ENCODE peak calls at places on chromosomes 1 and 21, in six cellular contexts. Q is GM12878, M is K562, E is HCT116, V is H1, O is HepG2. Z is an unnamed sample.

GRCh38 chr21:36747114-36747814 is 48.3 kb downstream of the SIM2 start:
- DNase-seq in E (no peak), O (no peak), Q (no peak), V (no peak), M (peak), Z (no peak)

GRCh38 chr1:228272831-228273571 is 65.2 kb downstream of the OBSCN start:
- DNase-seq in E (no peak), V (peak), M (no peak), O (no peak), Q (no peak), Z (no peak)

GRCh38 chr1:16451868-16452528 is 11.5 kb downstream of the NECAP2 start:
- DNase-seq in Q (no peak), M (no peak), E (no peak), V (no peak), O (no peak), Z (no peak)

GRCh38 chr1:52672946-52673345 is 25.2 kb downstream of the COA7 start:
- DNase-seq in V (no peak), E (no peak), O (no peak), Q (no peak), M (no peak), Z (no peak)

GRCh38 chr1:10979483-10979920 is 33.0 kb upstream of the TARDBP start:
- DNase-seq in O (peak), M (no peak), V (no peak), E (no peak), Q (no peak), Z (no peak)

GRCh38 chr1:226293553-226293920 is 15.4 kb downstream of the LIN9 start:
- DNase-seq in Q (no peak), O (no peak), M (no peak), V (no peak), E (no peak), Z (no peak)

GRCh38 chr1:200184196-200184595 is 156.7 kb downstream of the NR5A2 start:
- DNase-seq in O (no peak), V (no peak), Q (no peak), E (peak), M (no peak), Z (no peak)

GRCh38 chr1:42167611-42168396 is 3.3 kb upstream of the GUCA2A start:
- DNase-seq in V (no peak), Q (no peak), E (no peak), O (no peak), M (no peak), Z (no peak)

GRCh38 chr1:31181515-31182343 is 58.0 kb downstream of the NKAIN1 start:
- DNase-seq in E (peak), M (peak), O (peak), V (peak), Q (no peak), Z (peak)

GRCh38 chr21:23887709-23888303 is 1719.5 kb downstream of the MRPL39 start:
- DNase-seq in E (no peak), V (no peak), M (no peak), Q (no peak), O (no peak), Z (no peak)

GRCh38 chr1:174626031-174627020 is 178.6 kb downstream of the GPR52 start:
- DNase-seq in O (no peak), E (peak), M (no peak), V (no peak), Q (no peak), Z (no peak)

GRCh38 chr1:12078938-12079861 is 16.1 kb downstream of the TNFRSF8 start:
- DNase-seq in M (peak), V (peak), E (peak), O (peak), Q (peak), Z (peak)

GRCh38 chr1:10962483-10962882 is 50.0 kb upstream of the TARDBP start:
- DNase-seq in V (no peak), E (no peak), O (no peak), Q (no peak), M (no peak), Z (peak)

GRCh38 chr1:10380594-10381275 is 18.1 kb upstream of the PGD start:
- DNase-seq in M (no peak), Q (no peak), V (no peak), O (peak), E (no peak), Z (no peak)

GRCh38 chr1:108852541-108852940 is 4.4 kb downstream of the AKNAD1 start:
- DNase-seq in M (no peak), O (no peak), Q (no peak), E (no peak), V (no peak), Z (no peak)

GRCh38 chr1:4665456-4665855 is 11.0 kb downstream of the AJAP1 start:
- DNase-seq in V (no peak), E (no peak), Q (no peak), O (no peak), M (no peak), Z (no peak)

GRCh38 chr1:37764888-37765441 is at the start of gene EPHA10:
- DNase-seq in Q (no peak), V (peak), E (no peak), O (no peak), M (no peak), Z (peak)

GRCh38 chr1:156006666-156007376 is 13.9 kb downstream of the SSR2 start:
- DNase-seq in V (no peak), E (no peak), Q (no peak), O (no peak), M (no peak), Z (no peak)

GRCh38 chr1:10189659-10190058 is 20.7 kb upstream of the KIF1B start:
- DNase-seq in M (no peak), O (no peak), Q (peak), E (no peak), V (no peak), Z (no peak)

GRCh38 chr1:225230483-225230882 is 197.4 kb downstream of the LBR start:
- DNase-seq in E (no peak), V (no peak), O (no peak), M (no peak), Q (no peak), Z (no peak)

GRCh38 chr1:55869050-55869449 is 653.9 kb upstream of the USP24 start:
- DNase-seq in E (no peak), M (no peak), Q (no peak), O (no peak), V (no peak), Z (no peak)

GRCh38 chr1:200081151-200081981 is 53.9 kb downstream of the NR5A2 start:
- DNase-seq in Q (no peak), V (peak), E (no peak), O (no peak), M (no peak), Z (no peak)

GRCh38 chr1:1861339-1861730 is 29.6 kb downstream of the GNB1 start:
- DNase-seq in M (no peak), V (no peak), E (no peak), O (no peak), Q (no peak), Z (no peak)

GRCh38 chr1:236854602-236854978 is 59.5 kb downstream of the MTR start:
- DNase-seq in E (no peak), V (no peak), M (no peak), O (no peak), Q (no peak), Z (no peak)

GRCh38 chr1:207908112-207908734 is 2.7 kb downstream of the CD34 start:
- DNase-seq in Q (no peak), V (no peak), O (no peak), E (no peak), M (no peak), Z (no peak)

GRCh38 chr21:35139382-35139715 is 90.2 kb upstream of the RUNX1 start:
- DNase-seq in O (no peak), M (no peak), E (no peak), V (no peak), Q (no peak), Z (no peak)

GRCh38 chr1:176466514-176466913 is 3.5 kb downstream of the PAPPA2 start:
- DNase-seq in E (no peak), M (peak), V (no peak), Q (no peak), O (peak), Z (peak)

GRCh38 chr1:37134599-37134998 is 100.3 kb upstream of the GRIK3 start:
- DNase-seq in Q (no peak), V (no peak), E (no peak), O (no peak), M (no peak), Z (no peak)

GRCh38 chr1:76294470-76295194 is 220.1 kb downstream of the ST6GALNAC3 start:
- DNase-seq in Q (peak), E (no peak), M (no peak), V (no peak), O (no peak), Z (no peak)

GRCh38 chr1:151502859-151503509 is 8.2 kb upstream of the CGN start:
- DNase-seq in Q (no peak), O (no peak), E (no peak), V (no peak), M (no peak), Z (no peak)

GRCh38 chr1:27602510-27603319 is 1.2 kb downstream of the AHDC1 start:
- DNase-seq in E (no peak), M (peak), V (peak), O (no peak), Q (no peak), Z (peak)
- TF ChIP-seq SIN3A in E (no peak), M (no peak), V (no peak), O (no peak), Q (no peak), Z (peak)

DNA sequence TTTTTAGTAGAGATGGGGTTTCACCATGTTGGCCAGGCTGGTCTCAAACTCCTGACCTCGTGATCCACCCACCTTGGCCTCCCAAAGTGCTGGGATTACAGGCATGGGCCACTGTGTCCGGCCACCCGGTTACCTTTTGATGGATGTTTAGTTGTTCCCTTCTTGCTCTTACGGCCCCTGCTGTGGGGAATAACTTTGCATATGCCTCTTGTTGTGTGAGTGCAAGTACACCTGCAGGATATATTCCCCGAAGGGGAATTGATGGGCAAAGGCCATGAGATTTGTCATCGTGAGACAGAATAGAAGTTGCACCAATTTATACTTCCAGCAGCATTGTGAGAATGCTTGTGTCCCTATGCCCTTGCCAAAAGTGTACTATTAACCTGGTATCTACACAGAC is 8.0 kb downstream of the IL6R start:
- DNase-seq in Q (no peak), E (no peak), O (no peak), V (no peak), M (no peak), Z (no peak)
- TF ChIP-seq MAX in Q (no peak), E (no peak), O (no peak), V (no peak), M (no peak), Z (no peak)

DNA sequence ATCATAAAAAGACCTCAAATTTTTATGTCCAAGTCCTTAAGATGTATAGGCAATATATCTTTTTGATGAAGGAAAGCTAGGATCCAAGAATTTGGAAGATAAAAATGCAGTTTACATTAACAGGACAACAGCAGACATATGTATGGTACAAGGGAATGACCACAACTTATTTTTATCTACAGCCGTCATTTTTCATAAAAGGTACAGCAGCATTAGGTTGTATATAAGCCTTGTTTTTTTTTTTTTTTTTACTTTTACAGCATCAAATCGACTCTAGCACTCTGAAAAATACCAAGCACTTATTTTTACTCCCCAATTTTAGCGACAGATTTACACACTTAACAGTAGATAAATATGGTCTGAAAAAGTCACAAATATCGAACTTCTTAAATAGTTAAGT is 1.3 kb downstream of the SRSF10 start:
- DNase-seq in E (no peak), V (no peak), Q (no peak), O (no peak), M (no peak), Z (no peak)
- TF ChIP-seq SIN3A in E (no peak), V (no peak), Q (no peak), O (no peak), M (no peak), Z (no peak)

GRCh38 chr1:113226118-113226517 is 153.1 kb downstream of the LRIG2 start:
- DNase-seq in E (no peak), V (no peak), O (no peak), Q (peak), M (no peak), Z (no peak)
- TF ChIP-seq MAX in E (no peak), V (no peak), O (no peak), Q (no peak), M (no peak), Z (no peak)

GRCh38 chr1:23215291-23215690 is 2.0 kb downstream of the HTR1D start:
- DNase-seq in E (no peak), V (no peak), M (no peak), Q (no peak), O (no peak), Z (no peak)
- TF ChIP-seq SIN3A in E (no peak), V (no peak), M (no peak), Q (no peak), O (no peak), Z (no peak)

GRCh38 chr1:7427066-7427465 is 344.0 kb upstream of the VAMP3 start:
- DNase-seq in M (no peak), O (no peak), Q (no peak), E (no peak), V (no peak), Z (no peak)
- TF ChIP-seq MAX in M (no peak), O (no peak), Q (no peak), E (no peak), V (no peak), Z (no peak)

GRCh38 chr21:43637530-43637929 is 21.8 kb downstream of the HSF2BP start:
- DNase-seq in V (no peak), O (peak), Q (no peak), M (no peak), E (no peak), Z (no peak)
- TF ChIP-seq SIN3A in V (no peak), O (no peak), Q (no peak), M (no peak), E (no peak), Z (no peak)

GRCh38 chr1:14909273-14909672 is 244.3 kb upstream of the TMEM51 start:
- DNase-seq in E (no peak), O (no peak), V (no peak), Q (no peak), M (no peak), Z (no peak)
- TF ChIP-seq MAX in E (no peak), O (no peak), V (no peak), Q (no peak), M (no peak), Z (no peak)

GRCh38 chr1:206705187-206705586 is 20.5 kb downstream of the MAPKAPK2 start:
- DNase-seq in M (no peak), Q (no peak), O (no peak), V (no peak), E (no peak), Z (no peak)
- TF ChIP-seq SIN3A in M (no peak), Q (no peak), O (no peak), V (no peak), E (no peak), Z (no peak)

Z was measured in SK-N-SH.